ENCODE peak calls at places on chromosomes 2 and 18, in four cellular contexts. One of them, this sample, is unnamed.

GRCh38 chr2:232478571-232479340 is 8.9 kb downstream of the ECEL1 start:
- DNase-seq in AG04450: no peak
- DNase-seq in HS-5: no peak
- DNase-seq in stimulated activated CD8-positive, alpha-beta memory T cell treated with anti-CD3 and anti-CD28 coated beads, Interleukin-4, amount 100 ng/mL, for 4 hours: no peak
- DNase-seq in this sample: no peak

GRCh38 chr2:13821255-13821880 is 811.1 kb upstream of the LRATD1 start:
- DNase-seq in AG04450: peak
- DNase-seq in HS-5: peak
- DNase-seq in stimulated activated CD8-positive, alpha-beta memory T cell treated with anti-CD3 and anti-CD28 coated beads, Interleukin-4, amount 100 ng/mL, for 4 hours: no peak
- DNase-seq in this sample: no peak

GRCh38 chr2:95275151-95275515 is 884 bp downstream of the PROM2 start:
- DNase-seq in AG04450: no peak
- DNase-seq in HS-5: no peak
- DNase-seq in stimulated activated CD8-positive, alpha-beta memory T cell treated with anti-CD3 and anti-CD28 coated beads, Interleukin-4, amount 100 ng/mL, for 4 hours: no peak
- DNase-seq in this sample: peak

GRCh38 chr18:73980289-73980979 is 167.2 kb downstream of the FBXO15 start:
- DNase-seq in AG04450: no peak
- DNase-seq in HS-5: no peak
- DNase-seq in stimulated activated CD8-positive, alpha-beta memory T cell treated with anti-CD3 and anti-CD28 coated beads, Interleukin-4, amount 100 ng/mL, for 4 hours: no peak
- DNase-seq in this sample: no peak

GRCh38 chr2:26578581-26578980 is 62.6 kb downstream of the CIB4 start:
- DNase-seq in AG04450: no peak
- DNase-seq in HS-5: no peak
- DNase-seq in stimulated activated CD8-positive, alpha-beta memory T cell treated with anti-CD3 and anti-CD28 coated beads, Interleukin-4, amount 100 ng/mL, for 4 hours: no peak
- DNase-seq in this sample: no peak

GRCh38 chr18:48072428-48073204 is 142.2 kb upstream of the SMAD2 start:
- DNase-seq in AG04450: no peak
- DNase-seq in HS-5: no peak
- DNase-seq in stimulated activated CD8-positive, alpha-beta memory T cell treated with anti-CD3 and anti-CD28 coated beads, Interleukin-4, amount 100 ng/mL, for 4 hours: no peak
- DNase-seq in this sample: peak

GRCh38 chr2:186949716-186950256 is 100.8 kb upstream of the ZSWIM2 start:
- DNase-seq in AG04450: no peak
- DNase-seq in HS-5: no peak
- DNase-seq in stimulated activated CD8-positive, alpha-beta memory T cell treated with anti-CD3 and anti-CD28 coated beads, Interleukin-4, amount 100 ng/mL, for 4 hours: no peak
- DNase-seq in this sample: no peak

GRCh38 chr2:123609077-123609476 is 416.0 kb upstream of the CNTNAP5 start:
- DNase-seq in AG04450: no peak
- DNase-seq in HS-5: no peak
- DNase-seq in stimulated activated CD8-positive, alpha-beta memory T cell treated with anti-CD3 and anti-CD28 coated beads, Interleukin-4, amount 100 ng/mL, for 4 hours: no peak
- DNase-seq in this sample: no peak

GRCh38 chr18:23495723-23496440 is 7.4 kb upstream of the RMC1 start:
- DNase-seq in AG04450: no peak
- DNase-seq in HS-5: no peak
- DNase-seq in stimulated activated CD8-positive, alpha-beta memory T cell treated with anti-CD3 and anti-CD28 coated beads, Interleukin-4, amount 100 ng/mL, for 4 hours: no peak
- DNase-seq in this sample: peak

GRCh38 chr2:33552758-33553461 is 46.2 kb downstream of the FAM98A start:
- DNase-seq in AG04450: no peak
- DNase-seq in HS-5: no peak
- DNase-seq in stimulated activated CD8-positive, alpha-beta memory T cell treated with anti-CD3 and anti-CD28 coated beads, Interleukin-4, amount 100 ng/mL, for 4 hours: no peak
- DNase-seq in this sample: no peak

GRCh38 chr2:126657146-126657635 is 1.2 kb downstream of the GYPC start:
- DNase-seq in AG04450: peak
- DNase-seq in HS-5: peak
- DNase-seq in stimulated activated CD8-positive, alpha-beta memory T cell treated with anti-CD3 and anti-CD28 coated beads, Interleukin-4, amount 100 ng/mL, for 4 hours: no peak
- DNase-seq in this sample: peak

GRCh38 chr2:11667194-11667593 is 2.8 kb downstream of the NTSR2 start:
- DNase-seq in AG04450: no peak
- DNase-seq in HS-5: no peak
- DNase-seq in stimulated activated CD8-positive, alpha-beta memory T cell treated with anti-CD3 and anti-CD28 coated beads, Interleukin-4, amount 100 ng/mL, for 4 hours: no peak
- DNase-seq in this sample: no peak

GRCh38 chr2:240427729-240428128 is 7.7 kb upstream of the GPC1 start:
- DNase-seq in AG04450: no peak
- DNase-seq in HS-5: no peak
- DNase-seq in stimulated activated CD8-positive, alpha-beta memory T cell treated with anti-CD3 and anti-CD28 coated beads, Interleukin-4, amount 100 ng/mL, for 4 hours: no peak
- DNase-seq in this sample: no peak

GRCh38 chr2:16420421-16420820 is 245.2 kb downstream of the CYRIA start:
- DNase-seq in AG04450: no peak
- DNase-seq in HS-5: no peak
- DNase-seq in stimulated activated CD8-positive, alpha-beta memory T cell treated with anti-CD3 and anti-CD28 coated beads, Interleukin-4, amount 100 ng/mL, for 4 hours: no peak
- DNase-seq in this sample: no peak

GRCh38 chr18:10490401-10491289 is 35.2 kb upstream of the NAPG start:
- DNase-seq in AG04450: no peak
- DNase-seq in HS-5: no peak
- DNase-seq in stimulated activated CD8-positive, alpha-beta memory T cell treated with anti-CD3 and anti-CD28 coated beads, Interleukin-4, amount 100 ng/mL, for 4 hours: peak
- DNase-seq in this sample: no peak

GRCh38 chr18:2545155-2545554 is 26.1 kb downstream of the METTL4 start:
- DNase-seq in AG04450: no peak
- DNase-seq in HS-5: no peak
- DNase-seq in stimulated activated CD8-positive, alpha-beta memory T cell treated with anti-CD3 and anti-CD28 coated beads, Interleukin-4, amount 100 ng/mL, for 4 hours: no peak
- DNase-seq in this sample: no peak

GRCh38 chr2:26245231-26245732 is 543 bp downstream of the HADHB start:
- DNase-seq in AG04450: no peak
- DNase-seq in HS-5: no peak
- DNase-seq in stimulated activated CD8-positive, alpha-beta memory T cell treated with anti-CD3 and anti-CD28 coated beads, Interleukin-4, amount 100 ng/mL, for 4 hours: peak
- DNase-seq in this sample: peak

GRCh38 chr18:51039138-51040112 is 9.4 kb downstream of the SMAD4 start:
- DNase-seq in AG04450: no peak
- DNase-seq in HS-5: no peak
- DNase-seq in stimulated activated CD8-positive, alpha-beta memory T cell treated with anti-CD3 and anti-CD28 coated beads, Interleukin-4, amount 100 ng/mL, for 4 hours: no peak
- DNase-seq in this sample: no peak

GRCh38 chr2:31312898-31313297 is 78.9 kb downstream of the EHD3 start:
- DNase-seq in AG04450: peak
- DNase-seq in HS-5: no peak
- DNase-seq in stimulated activated CD8-positive, alpha-beta memory T cell treated with anti-CD3 and anti-CD28 coated beads, Interleukin-4, amount 100 ng/mL, for 4 hours: no peak
- DNase-seq in this sample: no peak

GRCh38 chr2:158781562-158781961 is 13.6 kb upstream of the DAPL1 start:
- DNase-seq in AG04450: no peak
- DNase-seq in HS-5: no peak
- DNase-seq in stimulated activated CD8-positive, alpha-beta memory T cell treated with anti-CD3 and anti-CD28 coated beads, Interleukin-4, amount 100 ng/mL, for 4 hours: no peak
- DNase-seq in this sample: no peak

GRCh38 chr2:156331572-156332451 is 709 bp downstream of the NR4A2 start:
- DNase-seq in AG04450: no peak
- DNase-seq in HS-5: peak
- DNase-seq in stimulated activated CD8-positive, alpha-beta memory T cell treated with anti-CD3 and anti-CD28 coated beads, Interleukin-4, amount 100 ng/mL, for 4 hours: no peak
- DNase-seq in this sample: peak

GRCh38 chr18:45617284-45617683 is 2.0 kb downstream of the SLC14A2 start:
- DNase-seq in AG04450: peak
- DNase-seq in HS-5: peak
- DNase-seq in stimulated activated CD8-positive, alpha-beta memory T cell treated with anti-CD3 and anti-CD28 coated beads, Interleukin-4, amount 100 ng/mL, for 4 hours: no peak
- DNase-seq in this sample: peak

GRCh38 chr18:38654966-38655365 is 1089.4 kb upstream of the CELF4 start:
- DNase-seq in AG04450: no peak
- DNase-seq in HS-5: no peak
- DNase-seq in stimulated activated CD8-positive, alpha-beta memory T cell treated with anti-CD3 and anti-CD28 coated beads, Interleukin-4, amount 100 ng/mL, for 4 hours: no peak
- DNase-seq in this sample: no peak

GRCh38 chr2:96533292-96534073 is 3.1 kb upstream of the ARID5A start:
- DNase-seq in AG04450: no peak
- DNase-seq in HS-5: no peak
- DNase-seq in stimulated activated CD8-positive, alpha-beta memory T cell treated with anti-CD3 and anti-CD28 coated beads, Interleukin-4, amount 100 ng/mL, for 4 hours: no peak
- DNase-seq in this sample: peak

GRCh38 chr18:62526098-62527025 is 3.5 kb downstream of the ZCCHC2 start:
- DNase-seq in AG04450: no peak
- DNase-seq in HS-5: no peak
- DNase-seq in stimulated activated CD8-positive, alpha-beta memory T cell treated with anti-CD3 and anti-CD28 coated beads, Interleukin-4, amount 100 ng/mL, for 4 hours: peak
- DNase-seq in this sample: peak

GRCh38 chr2:36663314-36663713 is 33.2 kb upstream of the VIT start:
- DNase-seq in AG04450: no peak
- DNase-seq in HS-5: no peak
- DNase-seq in stimulated activated CD8-positive, alpha-beta memory T cell treated with anti-CD3 and anti-CD28 coated beads, Interleukin-4, amount 100 ng/mL, for 4 hours: no peak
- DNase-seq in this sample: no peak

GRCh38 chr2:41910126-41910525 is 137.7 kb upstream of the PKDCC start:
- DNase-seq in AG04450: no peak
- DNase-seq in HS-5: no peak
- DNase-seq in stimulated activated CD8-positive, alpha-beta memory T cell treated with anti-CD3 and anti-CD28 coated beads, Interleukin-4, amount 100 ng/mL, for 4 hours: no peak
- DNase-seq in this sample: no peak

GRCh38 chr2:124045906-124046305 is 20.8 kb downstream of the CNTNAP5 start:
- DNase-seq in AG04450: no peak
- DNase-seq in HS-5: no peak
- DNase-seq in stimulated activated CD8-positive, alpha-beta memory T cell treated with anti-CD3 and anti-CD28 coated beads, Interleukin-4, amount 100 ng/mL, for 4 hours: no peak
- DNase-seq in this sample: no peak

GRCh38 chr2:238415036-238415764 is 11.5 kb upstream of the ASB1 start:
- DNase-seq in AG04450: no peak
- DNase-seq in HS-5: no peak
- DNase-seq in stimulated activated CD8-positive, alpha-beta memory T cell treated with anti-CD3 and anti-CD28 coated beads, Interleukin-4, amount 100 ng/mL, for 4 hours: no peak
- DNase-seq in this sample: no peak

GRCh38 chr2:24247592-24247991 is 72.7 kb downstream of the FAM228A start:
- DNase-seq in AG04450: no peak
- DNase-seq in HS-5: no peak
- DNase-seq in stimulated activated CD8-positive, alpha-beta memory T cell treated with anti-CD3 and anti-CD28 coated beads, Interleukin-4, amount 100 ng/mL, for 4 hours: no peak
- DNase-seq in this sample: no peak

GRCh38 chr2:113175736-113176695 is 2.2 kb downstream of the PSD4 start:
- DNase-seq in AG04450: no peak
- DNase-seq in HS-5: no peak
- DNase-seq in stimulated activated CD8-positive, alpha-beta memory T cell treated with anti-CD3 and anti-CD28 coated beads, Interleukin-4, amount 100 ng/mL, for 4 hours: no peak
- DNase-seq in this sample: no peak

GRCh38 chr2:231292472-231293134 is 94.2 kb downstream of the ARMC9 start:
- DNase-seq in AG04450: no peak
- DNase-seq in HS-5: no peak
- DNase-seq in stimulated activated CD8-positive, alpha-beta memory T cell treated with anti-CD3 and anti-CD28 coated beads, Interleukin-4, amount 100 ng/mL, for 4 hours: no peak
- DNase-seq in this sample: no peak

GRCh38 chr2:142992843-142993242 is 115.4 kb downstream of the KYNU start:
- DNase-seq in AG04450: no peak
- DNase-seq in HS-5: no peak
- DNase-seq in stimulated activated CD8-positive, alpha-beta memory T cell treated with anti-CD3 and anti-CD28 coated beads, Interleukin-4, amount 100 ng/mL, for 4 hours: no peak
- DNase-seq in this sample: no peak

GRCh38 chr2:121189011-121189410 is 96.0 kb downstream of the TFCP2L1 start:
- DNase-seq in AG04450: no peak
- DNase-seq in HS-5: no peak
- DNase-seq in stimulated activated CD8-positive, alpha-beta memory T cell treated with anti-CD3 and anti-CD28 coated beads, Interleukin-4, amount 100 ng/mL, for 4 hours: no peak
- DNase-seq in this sample: peak

This sample was measured in right cardiac atrium.